ENCODE peak calls at places on chromosomes 13 and 19, in eight cellular contexts. One of them, this sample, is unnamed.

GRCh38 chr13:52004508-52005183 is 6.6 kb downstream of the ATP7B start:
- DNase-seq in tibial artery: no peak
- DNase-seq in nucleus accumbens: no peak
- DNase-seq in IMR-90: no peak
- DNase-seq in stimulated activated CD8-positive, alpha-beta memory T cell treated with anti-CD3 and anti-CD28 coated beads, Interleukin-15, amount 100 ng/mL, for 1 hour: no peak
- DNase-seq in astrocyte: no peak
- DNase-seq in glomerular endothelial cell: no peak
- DNase-seq in effector memory CD4-positive, alpha-beta T cell: no peak
- DNase-seq in this sample: no peak

GRCh38 chr13:45195421-45195820 is 5.4 kb downstream of the KCTD4 start:
- DNase-seq in tibial artery: no peak
- DNase-seq in nucleus accumbens: no peak
- DNase-seq in IMR-90: no peak
- DNase-seq in stimulated activated CD8-positive, alpha-beta memory T cell treated with anti-CD3 and anti-CD28 coated beads, Interleukin-15, amount 100 ng/mL, for 1 hour: no peak
- DNase-seq in astrocyte: no peak
- DNase-seq in glomerular endothelial cell: no peak
- DNase-seq in effector memory CD4-positive, alpha-beta T cell: no peak
- DNase-seq in this sample: no peak

GRCh38 chr19:39671739-39672363 is 16.1 kb downstream of the LGALS16 start:
- DNase-seq in tibial artery: no peak
- DNase-seq in nucleus accumbens: no peak
- DNase-seq in IMR-90: peak; percentile 43
- DNase-seq in stimulated activated CD8-positive, alpha-beta memory T cell treated with anti-CD3 and anti-CD28 coated beads, Interleukin-15, amount 100 ng/mL, for 1 hour: peak; percentile 10
- DNase-seq in astrocyte: peak; percentile 8
- DNase-seq in glomerular endothelial cell: peak; percentile 39
- DNase-seq in effector memory CD4-positive, alpha-beta T cell: peak; percentile 2
- DNase-seq in this sample: no peak

GRCh38 chr13:20702530-20702929 is 969 bp upstream of the IL17D start:
- DNase-seq in tibial artery: no peak
- DNase-seq in nucleus accumbens: no peak
- DNase-seq in IMR-90: peak; percentile 28
- DNase-seq in stimulated activated CD8-positive, alpha-beta memory T cell treated with anti-CD3 and anti-CD28 coated beads, Interleukin-15, amount 100 ng/mL, for 1 hour: no peak
- DNase-seq in astrocyte: no peak
- DNase-seq in glomerular endothelial cell: no peak
- DNase-seq in effector memory CD4-positive, alpha-beta T cell: no peak
- DNase-seq in this sample: no peak

GRCh38 chr19:10230155-10230903 is 802 bp downstream of the S1PR2 start:
- DNase-seq in tibial artery: peak; percentile 73
- DNase-seq in nucleus accumbens: no peak
- DNase-seq in IMR-90: peak; percentile 58
- DNase-seq in stimulated activated CD8-positive, alpha-beta memory T cell treated with anti-CD3 and anti-CD28 coated beads, Interleukin-15, amount 100 ng/mL, for 1 hour: peak; percentile 14
- DNase-seq in astrocyte: no peak
- DNase-seq in glomerular endothelial cell: no peak
- DNase-seq in effector memory CD4-positive, alpha-beta T cell: peak; percentile 71
- DNase-seq in this sample: peak; percentile 57

GRCh38 chr19:41376241-41376997 is at the start of gene TMEM91:
- DNase-seq in tibial artery: peak; percentile 76
- DNase-seq in nucleus accumbens: no peak
- DNase-seq in IMR-90: no peak
- DNase-seq in stimulated activated CD8-positive, alpha-beta memory T cell treated with anti-CD3 and anti-CD28 coated beads, Interleukin-15, amount 100 ng/mL, for 1 hour: no peak
- DNase-seq in astrocyte: no peak
- DNase-seq in glomerular endothelial cell: no peak
- DNase-seq in effector memory CD4-positive, alpha-beta T cell: no peak
- DNase-seq in this sample: no peak

GRCh38 chr13:21310220-21310619 is 133.8 kb downstream of the MRPL57 start:
- DNase-seq in tibial artery: no peak
- DNase-seq in nucleus accumbens: no peak
- DNase-seq in IMR-90: no peak
- DNase-seq in stimulated activated CD8-positive, alpha-beta memory T cell treated with anti-CD3 and anti-CD28 coated beads, Interleukin-15, amount 100 ng/mL, for 1 hour: no peak
- DNase-seq in astrocyte: peak; percentile 56
- DNase-seq in glomerular endothelial cell: no peak
- DNase-seq in effector memory CD4-positive, alpha-beta T cell: no peak
- DNase-seq in this sample: no peak

GRCh38 chr13:33228645-33229445 is 56.7 kb downstream of the STARD13 start:
- DNase-seq in tibial artery: no peak
- DNase-seq in nucleus accumbens: no peak
- DNase-seq in IMR-90: peak; percentile 83
- DNase-seq in stimulated activated CD8-positive, alpha-beta memory T cell treated with anti-CD3 and anti-CD28 coated beads, Interleukin-15, amount 100 ng/mL, for 1 hour: no peak
- DNase-seq in astrocyte: peak; percentile 79
- DNase-seq in glomerular endothelial cell: no peak
- DNase-seq in effector memory CD4-positive, alpha-beta T cell: no peak
- DNase-seq in this sample: no peak

GRCh38 chr13:18952225-18953016 is 229.2 kb downstream of the TUBA3C start:
- DNase-seq in tibial artery: no peak
- DNase-seq in nucleus accumbens: no peak
- DNase-seq in IMR-90: no peak
- DNase-seq in stimulated activated CD8-positive, alpha-beta memory T cell treated with anti-CD3 and anti-CD28 coated beads, Interleukin-15, amount 100 ng/mL, for 1 hour: no peak
- DNase-seq in astrocyte: no peak
- DNase-seq in glomerular endothelial cell: no peak
- DNase-seq in effector memory CD4-positive, alpha-beta T cell: no peak
- DNase-seq in this sample: no peak

GRCh38 chr19:39795001-39795400 is 16.3 kb downstream of the LEUTX start:
- DNase-seq in tibial artery: no peak
- DNase-seq in nucleus accumbens: no peak
- DNase-seq in IMR-90: no peak
- DNase-seq in stimulated activated CD8-positive, alpha-beta memory T cell treated with anti-CD3 and anti-CD28 coated beads, Interleukin-15, amount 100 ng/mL, for 1 hour: no peak
- DNase-seq in astrocyte: no peak
- DNase-seq in glomerular endothelial cell: no peak
- DNase-seq in effector memory CD4-positive, alpha-beta T cell: no peak
- DNase-seq in this sample: no peak

GRCh38 chr13:112723771-112724170 is 33.9 kb downstream of the ATP11A start:
- DNase-seq in tibial artery: no peak
- DNase-seq in nucleus accumbens: no peak
- DNase-seq in IMR-90: no peak
- DNase-seq in stimulated activated CD8-positive, alpha-beta memory T cell treated with anti-CD3 and anti-CD28 coated beads, Interleukin-15, amount 100 ng/mL, for 1 hour: no peak
- DNase-seq in astrocyte: no peak
- DNase-seq in glomerular endothelial cell: no peak
- DNase-seq in effector memory CD4-positive, alpha-beta T cell: no peak
- DNase-seq in this sample: no peak

GRCh38 chr19:41367848-41368301 is 3.9 kb upstream of the B9D2 start:
- DNase-seq in tibial artery: no peak
- DNase-seq in nucleus accumbens: no peak
- DNase-seq in IMR-90: peak; percentile 96
- DNase-seq in stimulated activated CD8-positive, alpha-beta memory T cell treated with anti-CD3 and anti-CD28 coated beads, Interleukin-15, amount 100 ng/mL, for 1 hour: no peak
- DNase-seq in astrocyte: peak; percentile 97
- DNase-seq in glomerular endothelial cell: peak; percentile 69
- DNase-seq in effector memory CD4-positive, alpha-beta T cell: no peak
- DNase-seq in this sample: no peak

GRCh38 chr19:16338470-16339360 is 14.1 kb downstream of the KLF2 start:
- DNase-seq in tibial artery: no peak
- DNase-seq in nucleus accumbens: no peak
- DNase-seq in IMR-90: peak; percentile 96
- DNase-seq in stimulated activated CD8-positive, alpha-beta memory T cell treated with anti-CD3 and anti-CD28 coated beads, Interleukin-15, amount 100 ng/mL, for 1 hour: no peak
- DNase-seq in astrocyte: peak; percentile 98
- DNase-seq in glomerular endothelial cell: no peak
- DNase-seq in effector memory CD4-positive, alpha-beta T cell: peak; percentile 28
- DNase-seq in this sample: no peak

GRCh38 chr19:7722231-7722651 is 9.7 kb downstream of the CLEC4G start:
- DNase-seq in tibial artery: no peak
- DNase-seq in nucleus accumbens: no peak
- DNase-seq in IMR-90: no peak
- DNase-seq in stimulated activated CD8-positive, alpha-beta memory T cell treated with anti-CD3 and anti-CD28 coated beads, Interleukin-15, amount 100 ng/mL, for 1 hour: no peak
- DNase-seq in astrocyte: no peak
- DNase-seq in glomerular endothelial cell: no peak
- DNase-seq in effector memory CD4-positive, alpha-beta T cell: no peak
- DNase-seq in this sample: no peak

This sample was measured in activated T-helper 1 cell treated with anti-CD3 and anti-CD28 coated beads, Interleukin-2, amount 50 U/mL, for 16 hours.